ENCODE peak calls at places on chromosomes 6 and 20, in five cellular contexts. I is ascending aorta, K is IMR-90, Y is left ventricle myocardium inferior, M is GM23248. L is an unnamed sample. For H3K4me1, the result is how much of the 10 kb centered on the place peaks cover.

GRCh38 chr20:36350439-36350838 is 44.3 kb downstream of the DLGAP4 start:
- DNase-seq in I (no peak), K (no peak), Y (no peak), M (no peak), L (no peak)

GRCh38 chr20:25252226-25252625 is 4.3 kb downstream of the PYGB start:
- DNase-seq in I (peak), K (no peak), Y (no peak), M (no peak), L (no peak)

GRCh38 chr6:123415844-123416468 is 220.8 kb downstream of the TRDN start:
- DNase-seq in I (peak), K (peak), Y (no peak), M (peak), L (no peak)

GRCh38 chr6:55963301-55963700 is 87.9 kb upstream of the BMP5 start:
- DNase-seq in I (no peak), K (no peak), Y (peak), M (peak), L (no peak)

GRCh38 chr6:103797738-103798137 is 1062.0 kb downstream of the HACE1 start:
- DNase-seq in I (no peak), K (no peak), Y (no peak), M (peak), L (no peak)

GRCh38 chr20:21702001-21702400 is 3.5 kb upstream of the PAX1 start:
- DNase-seq in I (no peak), K (no peak), Y (no peak), M (no peak), L (no peak)

GRCh38 chr6:69729870-69730449 is 66.8 kb downstream of the LMBRD1 start:
- DNase-seq in I (no peak), K (peak), Y (no peak), M (peak), L (no peak)

GRCh38 chr6:167779123-167779992 is 47.4 kb upstream of the AFDN start:
- DNase-seq in I (peak), K (no peak), Y (no peak), M (no peak), L (no peak)

GRCh38 chr6:168278904-168279303 is 40.7 kb downstream of the DACT2 start:
- DNase-seq in I (no peak), K (no peak), Y (no peak), M (no peak), L (no peak)

GRCh38 chr20:48864738-48865318 is 37.0 kb upstream of the PREX1 start:
- DNase-seq in I (no peak), K (no peak), Y (no peak), M (no peak), L (no peak)
- H3K4me1 ChIP-seq in I (under half), K (under half), Y (under half), M (under half), L (under half)

GRCh38 chr20:37846573-37846972 is 56.4 kb upstream of the VSTM2L start:
- DNase-seq in I (no peak), K (no peak), Y (no peak), M (no peak), L (no peak)
- H3K4me1 ChIP-seq in I (under half), K (under half), Y (under half), M (under half), L (under half)

GRCh38 chr6:44108471-44108870 is 18.8 kb downstream of the MRPL14 start:
- DNase-seq in I (no peak), K (no peak), Y (no peak), M (no peak), L (no peak)

GRCh38 chr6:44109212-44109611 is 18.0 kb downstream of the MRPL14 start:
- DNase-seq in I (no peak), K (no peak), Y (no peak), M (no peak), L (no peak)

GRCh38 chr6:44110966-44111365 is 16.3 kb downstream of the MRPL14 start:
- DNase-seq in I (no peak), K (no peak), Y (no peak), M (no peak), L (no peak)

GRCh38 chr6:44111434-44112417 is 15.5 kb downstream of the MRPL14 start:
- DNase-seq in I (no peak), K (no peak), Y (no peak), M (no peak), L (no peak)

DNA sequence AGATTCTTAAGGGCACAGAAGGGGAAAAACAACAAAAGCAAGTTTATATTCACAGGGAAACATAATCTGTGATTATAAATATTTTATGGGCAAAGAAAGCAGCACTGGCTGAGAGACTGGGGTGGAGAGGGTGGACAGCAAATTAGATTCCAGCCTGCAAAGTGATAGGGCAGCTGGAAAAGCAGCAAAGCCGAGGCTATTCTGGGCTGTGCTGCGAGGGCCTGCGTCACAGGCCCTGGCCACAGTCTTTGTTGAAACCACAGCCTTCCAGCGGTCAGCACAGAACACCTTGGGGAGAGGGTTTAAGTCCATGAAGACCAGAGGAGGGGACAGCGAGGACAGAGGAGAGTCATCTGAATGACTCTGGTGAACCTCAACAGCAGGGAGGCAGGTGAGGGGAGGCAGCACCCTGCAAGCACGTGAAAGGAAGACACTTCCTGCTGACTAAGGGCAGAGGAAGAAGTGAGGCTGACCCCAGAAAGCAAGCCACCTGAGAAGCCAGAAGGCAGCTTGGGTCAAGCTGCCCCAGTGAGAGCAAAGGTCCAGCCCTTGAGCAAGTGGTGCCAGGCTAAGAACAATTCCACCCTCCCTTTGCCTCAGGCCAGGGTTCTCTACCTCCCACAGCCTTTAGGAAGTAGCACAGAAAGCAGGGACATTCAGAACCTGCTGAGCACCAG is 17.1 kb downstream of the MRPL14 start:
- DNase-seq in I (no peak), K (no peak), Y (no peak), M (no peak), L (no peak)
- H3K4me1 ChIP-seq in I (under half), K (under half), Y (half or more), M (under half), L (under half)

DNA sequence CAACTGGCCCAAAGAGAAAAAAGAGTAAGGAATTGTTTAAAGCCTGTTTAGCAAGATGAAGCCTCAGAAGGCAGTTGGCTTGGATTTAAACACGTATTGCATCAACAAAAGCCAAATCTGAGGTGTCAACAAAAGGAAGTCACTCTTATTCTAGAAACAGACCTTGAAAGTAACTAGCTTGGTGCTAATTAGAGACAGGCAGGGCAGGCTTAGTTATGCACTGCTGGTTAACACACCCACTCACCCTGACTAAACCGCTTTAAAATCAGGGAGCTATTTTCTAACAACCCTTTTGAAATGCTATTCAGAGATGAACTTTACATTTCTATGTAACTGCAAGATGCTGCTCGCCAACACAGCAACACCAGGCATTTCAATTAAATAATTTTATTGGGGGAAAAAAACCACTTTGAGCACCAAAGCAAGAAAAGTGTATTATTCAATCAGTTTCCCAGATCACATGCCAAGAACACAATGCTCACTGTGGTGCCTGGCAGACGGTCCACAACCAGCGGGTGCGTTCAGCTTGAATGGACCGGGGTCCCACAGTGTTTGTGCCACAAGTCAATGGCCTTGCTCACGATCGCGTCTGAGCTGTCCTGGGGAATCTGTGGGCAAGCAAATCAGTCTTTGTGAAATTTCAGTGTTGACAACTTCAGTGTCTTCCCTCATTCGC is 23.6 kb downstream of the TBC1D7 start:
- DNase-seq in I (no peak), K (no peak), Y (no peak), M (no peak), L (no peak)
- H3K4me1 ChIP-seq in I (under half), K (under half), Y (half or more), M (under half), L (under half)

GRCh38 chr6:116106146-116106545 is 5.5 kb downstream of the NT5DC1 start:
- DNase-seq in I (no peak), K (no peak), Y (no peak), M (no peak), L (no peak)
- H3K4me1 ChIP-seq in I (under half), K (under half), Y (half or more), M (under half), L (half or more)

L was measured in thoracic aorta.